ENCODE peak calls at places on chromosomes 7 and 10, in five cellular contexts. E is mesenteric fat pad; M is activated T-helper 9 cell treated with anti-CD3 and anti-CD28 coated beads, Interleukin-2, amount 50 U/mL, for 16 hours; I is ACHN; U is stimulated activated CD8-positive, alpha-beta memory T cell treated with anti-CD3 and anti-CD28 coated beads, Interleukin-7, amount 100 ng/mL, for 1 hour. N is an unnamed sample.

GRCh38 chr7:92228742-92229141 is 17.0 kb downstream of the KRIT1 start:
- DNase-seq in E (no peak), M (no peak), I (no peak), U (no peak), N (no peak)

GRCh38 chr10:89879121-89879520 is 177.7 kb downstream of the KIF20B start:
- DNase-seq in E (no peak), M (no peak), I (no peak), U (no peak), N (no peak)

GRCh38 chr10:5812283-5813090 is 747 bp downstream of the GDI2 start:
- DNase-seq in E (no peak), M (peak), I (peak), U (peak), N (peak)

GRCh38 chr7:157874870-157875229 is 538.0 kb downstream of the DNAJB6 start:
- DNase-seq in E (no peak), M (no peak), I (no peak), U (no peak), N (no peak)

GRCh38 chr7:101597941-101598340 is 31.2 kb downstream of the MYL10 start:
- DNase-seq in E (peak), M (no peak), I (no peak), U (no peak), N (no peak)

GRCh38 chr10:95457319-95457886 is 103.8 kb downstream of the SORBS1 start:
- DNase-seq in E (no peak), M (no peak), I (peak), U (no peak), N (no peak)

GRCh38 chr7:119037941-119038340 is 813.4 kb downstream of the ANKRD7 start:
- DNase-seq in E (no peak), M (no peak), I (no peak), U (no peak), N (no peak)

GRCh38 chr10:35643151-35643975 is 1.3 kb upstream of the FZD8 start:
- DNase-seq in E (peak), M (no peak), I (peak), U (no peak), N (peak)

GRCh38 chr7:138716889-138717288 is 15.7 kb upstream of the SVOPL start:
- DNase-seq in E (no peak), M (no peak), I (no peak), U (no peak), N (no peak)

GRCh38 chr7:70711441-70711840 is 420.5 kb upstream of the GALNT17 start:
- DNase-seq in E (no peak), M (no peak), I (no peak), U (no peak), N (no peak)

GRCh38 chr7:55108818-55109217 is 90.0 kb downstream of the EGFR start:
- DNase-seq in E (no peak), M (no peak), I (no peak), U (no peak), N (no peak)

GRCh38 chr7:29945259-29945809 is 44.3 kb downstream of the SCRN1 start:
- DNase-seq in E (no peak), M (no peak), I (no peak), U (no peak), N (no peak)

GRCh38 chr10:76113952-76114351 is 682.5 kb downstream of the LRMDA start:
- DNase-seq in E (no peak), M (no peak), I (no peak), U (no peak), N (no peak)

GRCh38 chr7:12320241-12320640 is 83.4 kb downstream of the VWDE start:
- DNase-seq in E (no peak), M (no peak), I (no peak), U (no peak), N (no peak)

GRCh38 chr10:111756541-111757061 is 427.0 kb downstream of the GPAM start:
- DNase-seq in E (no peak), M (no peak), I (peak), U (no peak), N (no peak)

GRCh38 chr10:71888623-71889387 is 37.8 kb upstream of the PSAP start:
- DNase-seq in E (peak), M (peak), I (peak), U (no peak), N (peak)

GRCh38 chr7:26562841-26563240 is 271.2 kb downstream of the SNX10 start:
- DNase-seq in E (no peak), M (no peak), I (no peak), U (no peak), N (no peak)

N was measured in NCI-H774.